ENCODE peak calls at places on chromosomes 3 and 15, in four cellular contexts. V is glutamatergic neuron; F is nephron progenitor cell; Z is CD4-positive, alpha-beta T cell. B is an unnamed sample.

GRCh38 chr3:151903501-151903991 is 30.1 kb downstream of the SUCNR1 start:
- DNase-seq in V (no peak), F (no peak), Z (no peak), B (no peak)

GRCh38 chr3:126121632-126122031 is 37.7 kb upstream of the SLC41A3 start:
- DNase-seq in V (no peak), F (no peak), Z (no peak), B (no peak)

GRCh38 chr3:42728056-42728455 is 25.5 kb upstream of the HHATL start:
- DNase-seq in V (no peak), F (no peak), Z (no peak), B (no peak)

GRCh38 chr3:127123533-127123932 is 69.4 kb upstream of the PRR23E start:
- DNase-seq in V (no peak), F (no peak), Z (no peak), B (no peak)

GRCh38 chr15:55742927-55743614 is at the start of gene PRTG:
- DNase-seq in V (peak), F (peak), Z (no peak), B (peak)

GRCh38 chr3:107965141-107965540 is 125.7 kb downstream of the CD47 start:
- DNase-seq in V (no peak), F (no peak), Z (no peak), B (no peak)

GRCh38 chr3:49910409-49911123 is 6.9 kb upstream of the MST1R start:
- DNase-seq in V (peak), F (peak), Z (no peak), B (no peak)

GRCh38 chr3:126982125-126982521 is 792 bp upstream of the PLXNA1 start:
- DNase-seq in V (no peak), F (no peak), Z (peak), B (no peak)

GRCh38 chr3:10783360-10784346 is 32.4 kb upstream of the SLC6A11 start:
- DNase-seq in V (no peak), F (peak), Z (no peak), B (no peak)

GRCh38 chr3:23292432-23292831 is 89.3 kb downstream of the UBE2E2 start:
- DNase-seq in V (no peak), F (no peak), Z (no peak), B (no peak)

GRCh38 chr3:23480324-23480704 is 277.2 kb downstream of the UBE2E2 start:
- DNase-seq in V (peak), F (no peak), Z (no peak), B (no peak)

GRCh38 chr15:58562135-58562534 is 130.3 kb downstream of the LIPC start:
- DNase-seq in V (no peak), F (no peak), Z (no peak), B (no peak)

GRCh38 chr15:51718199-51718598 is 19.3 kb downstream of the LYSMD2 start:
- DNase-seq in V (no peak), F (no peak), Z (no peak), B (no peak)

GRCh38 chr15:55526559-55527036 is 18.6 kb upstream of the DNAAF4 start:
- DNase-seq in V (no peak), F (no peak), Z (no peak), B (no peak)

GRCh38 chr3:30693470-30694120 is 87.2 kb downstream of the TGFBR2 start:
- DNase-seq in V (no peak), F (peak), Z (peak), B (no peak)

GRCh38 chr15:77064539-77065308 is 6.2 kb downstream of the TSPAN3 start:
- DNase-seq in V (no peak), F (no peak), Z (no peak), B (no peak)

GRCh38 chr3:156474560-156475389 is 80.1 kb downstream of the SSR3 start:
- DNase-seq in V (peak), F (peak), Z (no peak), B (no peak)

GRCh38 chr3:184629555-184630160 is 68.1 kb downstream of the EPHB3 start:
- DNase-seq in V (peak), F (peak), Z (no peak), B (no peak)

DNA sequence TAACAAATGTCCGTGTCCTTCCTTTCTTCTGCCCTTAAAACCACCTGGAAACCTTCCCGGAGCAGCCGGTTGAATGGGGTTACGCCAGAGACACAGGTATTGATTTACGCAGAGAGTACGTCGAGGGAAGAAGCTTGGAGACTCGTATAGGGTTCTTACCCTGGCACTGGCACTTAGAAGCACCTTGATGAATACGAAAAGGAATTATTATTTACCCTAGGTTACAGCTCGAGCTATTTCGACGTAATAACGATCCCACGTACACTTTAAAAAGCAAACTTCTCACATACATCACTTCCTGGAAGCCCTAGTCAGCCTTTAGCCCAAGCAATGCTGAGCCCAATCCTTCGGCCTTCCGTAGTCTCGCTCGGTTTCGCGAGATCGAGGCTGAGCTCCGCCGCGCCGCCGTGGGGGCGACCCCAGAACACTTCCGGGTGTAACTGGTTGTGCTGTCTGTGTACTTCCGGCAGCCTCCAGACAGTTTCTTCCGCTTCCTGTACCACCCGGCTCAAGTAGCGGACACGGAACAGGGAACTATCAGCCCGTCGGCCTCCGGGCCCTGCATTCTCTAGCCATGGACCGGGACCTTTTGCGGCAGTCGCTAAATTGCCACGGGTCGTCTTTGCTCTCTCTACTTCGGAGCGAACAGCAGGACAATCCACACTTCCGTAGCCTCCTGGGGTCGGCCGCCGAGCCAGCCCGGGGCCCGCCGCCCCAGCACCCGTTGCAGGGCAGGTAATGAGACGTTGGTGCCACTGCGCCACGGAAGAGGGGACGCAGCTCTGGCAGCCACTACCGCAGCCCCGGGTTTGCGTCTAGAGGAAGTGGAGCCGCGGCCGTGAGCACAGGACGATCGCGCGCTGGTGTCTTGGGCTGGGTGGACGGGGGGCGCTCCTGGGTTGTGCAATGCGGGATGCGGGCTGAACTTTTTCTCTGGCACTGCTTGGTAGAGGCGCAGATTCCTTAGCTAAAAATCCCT is at the start of gene TTC14:
- DNase-seq in V (peak), F (peak), Z (peak), B (peak)
- TF ChIP-seq CTCF in V (no peak), F (no peak), Z (no peak), B (no peak)

DNA sequence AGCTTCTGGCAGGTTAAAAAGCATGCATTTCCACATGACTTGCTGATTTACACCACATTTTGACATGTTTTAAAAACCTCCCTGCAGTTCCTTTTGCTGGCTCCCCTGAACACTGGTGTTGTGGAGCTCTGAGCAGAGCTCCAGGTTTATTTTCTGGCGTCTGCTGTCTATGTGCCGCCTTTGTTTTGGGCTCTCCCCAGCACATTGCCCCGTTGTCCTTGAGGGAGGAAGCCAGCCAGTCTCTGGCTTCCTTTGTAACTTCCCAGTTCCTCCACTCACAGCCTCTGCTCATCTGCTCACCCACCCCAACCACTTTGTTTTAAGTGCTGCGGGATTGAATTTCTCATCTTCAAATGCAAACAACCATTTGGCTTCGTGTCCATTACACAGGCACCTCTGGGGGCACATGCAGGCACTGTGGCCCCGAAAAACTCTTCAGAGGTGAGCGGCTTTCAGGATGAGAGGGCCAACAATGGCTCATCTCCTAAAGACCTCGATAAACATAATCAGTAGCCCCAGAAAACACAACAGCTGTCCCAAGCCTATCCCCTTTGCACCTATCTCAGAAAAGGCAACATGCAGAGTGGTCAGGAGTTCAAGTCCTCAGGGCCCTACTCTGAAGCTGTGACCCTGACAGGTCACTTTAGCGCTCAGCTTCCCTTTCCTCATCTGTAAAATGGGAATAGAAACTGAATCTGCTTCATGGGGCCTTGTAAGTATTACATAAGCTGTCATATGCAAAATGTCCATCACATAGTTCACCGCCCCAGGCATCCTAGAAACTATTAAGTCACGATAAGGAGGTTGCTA is 1.4 kb upstream of the MEF2A start:
- DNase-seq in V (peak), F (peak), Z (no peak), B (no peak)
- TF ChIP-seq CTCF in V (no peak), F (no peak), Z (no peak), B (no peak)

DNA sequence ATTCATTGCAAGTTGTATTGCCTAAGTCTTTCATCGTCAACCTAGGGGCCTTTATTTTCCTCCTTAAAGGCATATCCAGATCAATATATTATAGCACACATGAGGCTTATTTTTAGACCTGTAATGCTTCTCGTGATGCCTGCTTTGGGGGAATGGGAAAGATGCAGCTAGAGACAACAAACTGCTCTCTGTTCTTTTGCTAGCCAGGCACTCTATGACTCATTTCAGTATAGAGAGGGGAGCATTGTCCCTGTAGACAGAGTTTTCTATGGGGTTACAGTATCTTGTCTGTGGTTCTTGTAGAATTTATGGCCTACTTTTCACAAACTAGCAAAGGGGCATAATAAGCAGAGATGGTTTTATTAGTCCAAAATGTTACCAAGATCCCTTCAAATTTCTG is 305.7 kb downstream of the LSAMP start:
- DNase-seq in V (no peak), F (no peak), Z (no peak), B (no peak)
- TF ChIP-seq CTCF in V (no peak), F (no peak), Z (no peak), B (no peak)

GRCh38 chr15:85760049-85760448 is 34.7 kb downstream of the KLHL25 start:
- DNase-seq in V (peak), F (no peak), Z (no peak), B (no peak)

GRCh38 chr15:85761635-85762034 is 33.1 kb downstream of the KLHL25 start:
- DNase-seq in V (no peak), F (no peak), Z (no peak), B (no peak)

GRCh38 chr15:85759391-85759790 is 35.3 kb downstream of the KLHL25 start:
- DNase-seq in V (no peak), F (no peak), Z (no peak), B (no peak)

GRCh38 chr15:85762039-85762755 is 32.5 kb downstream of the KLHL25 start:
- DNase-seq in V (no peak), F (no peak), Z (no peak), B (no peak)

GRCh38 chr15:85760531-85761371 is 34.0 kb downstream of the KLHL25 start:
- DNase-seq in V (peak), F (no peak), Z (no peak), B (no peak)
- TF ChIP-seq CTCF in V (no peak), F (no peak), Z (no peak), B (no peak)

B was measured in omental fat pad.